ENCODE peak calls at places on chromosome 20, in four cellular contexts. Q is Calu3, C is HT-29, G is heart left ventricle. R is an unnamed sample.

GRCh38 chr20:13017883-13018535 is 9.2 kb downstream of the SPTLC3 start:
- DNase-seq in Q (no peak), G (no peak), C (no peak), R (no peak)

GRCh38 chr20:17617212-17617867 is 47.5 kb downstream of the DSTN start:
- DNase-seq in C (peak; percentile 62), Q (peak; percentile 20), G (peak; percentile 67), R (peak; percentile 79)

GRCh38 chr20:17680836-17681740 is 954 bp downstream of the RRBP1 start:
- DNase-seq in Q (peak; percentile 73), G (peak; percentile 89), C (peak; percentile 80), R (peak; percentile 90)

GRCh38 chr20:44357020-44357419 is 1.5 kb downstream of the HNF4A start:
- DNase-seq in G (no peak), C (no peak), Q (no peak), R (no peak)

GRCh38 chr20:63850689-63851547 is 10.4 kb upstream of the ABHD16B start:
- DNase-seq in C (no peak), Q (no peak), G (no peak), R (no peak)

GRCh38 chr20:35621560-35621946 is 5.9 kb downstream of the SPAG4 start:
- DNase-seq in C (peak; percentile 47), Q (no peak), G (no peak), R (no peak)

GRCh38 chr20:62007127-62007647 is 58.5 kb downstream of the TAF4 start:
- DNase-seq in Q (no peak), G (no peak), C (no peak), R (no peak)

GRCh38 chr20:44284032-44284431 is 27.0 kb downstream of the FITM2 start:
- DNase-seq in G (no peak), Q (no peak), C (no peak), R (no peak)

GRCh38 chr20:44532981-44533331 is 11.1 kb upstream of the SERINC3 start:
- DNase-seq in Q (no peak), C (no peak), G (no peak), R (no peak)